ENCODE peak calls at places on chromosomes 12 and 14, in six cellular contexts. N, X, I, B, Z and W are unnamed samples.
A peak's percentile ranks its signal among the peaks of the same experiment; 100 is the strongest.

GRCh38 chr14:65225299-65226159 is 123.2 kb upstream of the MAX start:
- DNase-seq in I (no peak), N (no peak), B (no peak), Z (no peak), X (no peak), W (no peak)

GRCh38 chr12:5922500-5922899 is 22.6 kb downstream of the ANO2 start:
- DNase-seq in B (no peak), N (no peak), I (no peak), Z (no peak), X (no peak), W (no peak)

GRCh38 chr12:63995512-63995911 is 151.0 kb downstream of the SRGAP1 start:
- DNase-seq in I (no peak), Z (no peak), N (no peak), X (no peak), B (no peak), W (no peak)

GRCh38 chr14:50941151-50941550 is 3.1 kb downstream of the PYGL start:
- DNase-seq in B (no peak), X (peak; percentile 31), N (no peak), Z (no peak), I (no peak), W (no peak)

GRCh38 chr12:108180255-108181094 is 51.4 kb downstream of the WSCD2 start:
- DNase-seq in Z (no peak), X (no peak), I (no peak), N (no peak), B (no peak), W (no peak)

GRCh38 chr14:75242546-75243273 is 35.9 kb upstream of the FOS start:
- DNase-seq in I (no peak), B (no peak), N (no peak), Z (no peak), X (peak; percentile 87), W (no peak)

GRCh38 chr12:39467432-39467870 is 24.5 kb upstream of the KIF21A start:
- DNase-seq in X (no peak), Z (no peak), N (no peak), B (no peak), I (no peak), W (no peak)

GRCh38 chr12:80412343-80412953 is 31.6 kb upstream of the PTPRQ start:
- DNase-seq in I (no peak), Z (no peak), N (no peak), X (peak; percentile 69), B (no peak), W (no peak)

GRCh38 chr14:84453541-84453940 is 1076.4 kb upstream of the FLRT2 start:
- DNase-seq in X (no peak), B (no peak), I (no peak), N (no peak), Z (no peak), W (no peak)

GRCh38 chr12:114499338-114499737 is 93.4 kb upstream of the TBX5 start:
- DNase-seq in Z (no peak), N (no peak), X (peak; percentile 74), I (no peak), B (no peak), W (no peak)

GRCh38 chr14:103872492-103873113 is 25.2 kb upstream of the PPP1R13B start:
- DNase-seq in B (no peak), X (no peak), Z (no peak), I (no peak), N (no peak), W (no peak)

GRCh38 chr14:104868811-104869572 is 3.9 kb downstream of the CEP170B start:
- DNase-seq in N (no peak), I (no peak), B (no peak), X (no peak), Z (peak; percentile 55), W (no peak)

GRCh38 chr14:101997429-101998336 is 33.3 kb downstream of the DYNC1H1 start:
- DNase-seq in I (no peak), B (no peak), Z (no peak), X (no peak), N (no peak), W (no peak)

GRCh38 chr14:54567634-54568561 is 970 bp downstream of the SAMD4A start:
- DNase-seq in X (no peak), B (peak; percentile 50), I (no peak), N (peak; percentile 68), Z (peak; percentile 82), W (no peak)

GRCh38 chr14:58100735-58101368 is 51.2 kb downstream of the ARMH4 start:
- DNase-seq in Z (no peak), I (no peak), B (no peak), N (no peak), X (peak; percentile 80), W (no peak)

GRCh38 chr14:55102141-55102547 is 26.9 kb upstream of the LGALS3 start:
- DNase-seq in Z (peak; percentile 77), I (peak; percentile 48), B (peak; percentile 83), N (peak; percentile 73), X (peak; percentile 96), W (no peak)

GRCh38 chr14:26775765-26776577 is 178.1 kb upstream of the NOVA1 start:
- DNase-seq in B (no peak), I (no peak), Z (no peak), N (no peak), X (peak; percentile 36), W (no peak)

GRCh38 chr12:115666168-115666567 is 611.3 kb downstream of the MED13L start:
- DNase-seq in N (no peak), X (no peak), I (no peak), Z (no peak), B (no peak), W (no peak)

GRCh38 chr12:111546758-111547383 is 52.2 kb downstream of the ATXN2 start:
- DNase-seq in X (peak; percentile 26), Z (no peak), N (no peak), I (no peak), B (no peak), W (no peak)

GRCh38 chr12:131980263-131980662 is 30.5 kb downstream of the EP400 start:
- DNase-seq in B (no peak), Z (no peak), X (peak; percentile 28), N (no peak), I (no peak), W (no peak)

GRCh38 chr12:91813701-91814100 is 331.9 kb downstream of the BTG1 start:
- DNase-seq in B (no peak), N (no peak), X (peak; percentile 40), I (no peak), Z (no peak), W (no peak)

GRCh38 chr12:106759526-106760183 is 14.8 kb upstream of the RIC8B start:
- DNase-seq in X (no peak), I (no peak), Z (no peak), B (no peak), N (no peak), W (no peak)

GRCh38 chr12:101490286-101490920 is 15.3 kb downstream of the SPIC start:
- DNase-seq in B (peak; percentile 50), N (no peak), X (no peak), I (no peak), Z (no peak), W (no peak)

GRCh38 chr14:23078692-23079116 is 16.2 kb downstream of the ACIN1 start:
- DNase-seq in Z (no peak), X (peak; percentile 98), N (no peak), B (peak; percentile 55), I (no peak), W (peak; percentile 96)

GRCh38 chr14:97156705-97157104 is 359.5 kb downstream of the VRK1 start:
- DNase-seq in N (no peak), I (no peak), X (no peak), B (no peak), Z (no peak), W (no peak)

GRCh38 chr14:92513966-92514843 is 624 bp downstream of the RIN3 start:
- DNase-seq in I (no peak), Z (peak; percentile 74), N (peak; percentile 64), X (peak; percentile 22), B (no peak), W (no peak)

GRCh38 chr12:122732170-122732569 is 1.5 kb upstream of the HCAR1 start:
- DNase-seq in Z (no peak), B (no peak), N (no peak), I (no peak), X (no peak), W (no peak)

GRCh38 chr12:111692575-111693210 is 6.8 kb downstream of the ACAD10 start:
- DNase-seq in I (no peak), X (peak; percentile 15), Z (no peak), N (no peak), B (no peak), W (no peak)

GRCh38 chr14:41901089-41901488 is 294.4 kb downstream of the LRFN5 start:
- DNase-seq in N (no peak), Z (no peak), B (no peak), I (no peak), X (no peak), W (no peak)

GRCh38 chr14:102928412-102929348 is 6.2 kb downstream of the AMN start:
- DNase-seq in I (peak; percentile 33), X (peak; percentile 5), B (peak; percentile 87), N (peak; percentile 67), Z (peak; percentile 80), W (no peak)

GRCh38 chr14:56119221-56119967 is 1.2 kb downstream of the PELI2 start:
- DNase-seq in Z (peak; percentile 82), N (peak; percentile 66), X (peak; percentile 52), B (peak; percentile 46), I (no peak), W (no peak)

GRCh38 chr14:64289571-64289970 is 4.6 kb downstream of the ESR2 start:
- DNase-seq in Z (no peak), N (no peak), B (no peak), X (no peak), I (no peak), W (no peak)

GRCh38 chr12:113058553-113058952 is 2.0 kb downstream of the DTX1 start:
- DNase-seq in Z (no peak), N (no peak), I (no peak), X (no peak), B (no peak), W (no peak)

DNA sequence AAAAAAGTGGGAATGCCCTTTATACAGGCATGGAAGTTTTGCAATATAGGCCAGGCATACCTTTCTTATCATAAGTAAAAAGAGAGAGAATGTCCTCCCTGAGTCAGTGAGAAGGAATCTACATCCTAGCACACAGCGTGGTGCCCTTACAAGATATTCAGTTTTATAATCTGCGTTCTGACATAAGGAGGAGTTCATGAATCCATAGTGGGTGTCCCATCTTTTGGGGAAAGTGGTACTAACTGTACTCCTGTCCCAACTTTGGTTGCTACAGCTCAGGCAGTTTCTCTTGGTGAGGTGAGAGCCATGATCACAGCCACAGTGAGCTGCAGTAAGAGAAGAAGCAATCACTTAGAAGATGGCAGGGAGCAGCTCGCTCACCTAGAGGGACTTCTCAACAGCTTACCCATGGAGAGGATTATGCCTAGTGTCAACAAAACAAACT is 332.9 kb downstream of the BCAT1 start:
- DNase-seq in X (peak; percentile 78), B (no peak), Z (no peak), I (no peak), N (no peak), W (no peak)
- H3K4me1 ChIP-seq in X (peaks cover 3% of the 10 kb centered on the region), B (no peaks in the 10 kb centered on the region), Z (no peaks in the 10 kb centered on the region), I (no peaks in the 10 kb centered on the region), N (no peaks in the 10 kb centered on the region), W (no peaks in the 10 kb centered on the region)

GRCh38 chr12:24948816-24949722 is at the start of gene BCAT1:
- DNase-seq in X (peak; percentile 88), I (no peak), N (peak; percentile 75), Z (peak; percentile 84), B (peak; percentile 64), W (no peak)
- TF ChIP-seq POLR2A in X (peak; percentile 91), I (no peak), N (no peak), Z (no peak), B (no peak), W (no peak)

GRCh38 chr14:21220874-21221477 is 48.3 kb downstream of the HNRNPC start:
- DNase-seq in X (peak; percentile 16), N (no peak), B (no peak), I (no peak), Z (no peak), W (no peak)
- H3K36me3 ChIP-seq in X (peaks cover 39% of the 10 kb centered on the region), N (no peaks in the 10 kb centered on the region), B (peaks cover 16% of the 10 kb centered on the region), I (peaks cover 100% of the 10 kb centered on the region), Z (peaks cover 99% of the 10 kb centered on the region), W (no peaks in the 10 kb centered on the region)

GRCh38 chr14:61476105-61476736 is 154.8 kb downstream of the PRKCH start:
- DNase-seq in B (no peak), X (no peak), I (no peak), N (no peak), Z (no peak), W (peak; percentile 85)
- H3K4me1 ChIP-seq in B (peaks cover 68% of the 10 kb centered on the region), X (peaks cover 42% of the 10 kb centered on the region), I (peaks cover 58% of the 10 kb centered on the region), N (peaks cover 14% of the 10 kb centered on the region), Z (peaks cover 99% of the 10 kb centered on the region), W (peaks cover 66% of the 10 kb centered on the region)